ENCODE peak calls at places on chromosome 4, in four cellular contexts. One of them, this sample, is unnamed.

GRCh38 chr4:120218981-120219380 is 152.3 kb upstream of the MAD2L1 start:
- DNase-seq in fibroblast of lung: no peak
- DNase-seq in cardiac muscle cell: no peak
- DNase-seq in GM23338: no peak
- DNase-seq in this sample: no peak

GRCh38 chr4:185709802-185710486 is 102.0 kb downstream of the SORBS2 start:
- DNase-seq in cardiac muscle cell: no peak
- DNase-seq in GM23338: no peak
- DNase-seq in fibroblast of lung: peak; percentile 18
- DNase-seq in this sample: no peak

GRCh38 chr4:108794136-108794535 is 31.3 kb upstream of the ETNPPL start:
- DNase-seq in cardiac muscle cell: no peak
- DNase-seq in fibroblast of lung: no peak
- DNase-seq in GM23338: no peak
- DNase-seq in this sample: no peak

GRCh38 chr4:163350672-163351071 is 7.0 kb downstream of the NPY5R start:
- DNase-seq in cardiac muscle cell: no peak
- DNase-seq in fibroblast of lung: no peak
- DNase-seq in GM23338: no peak
- DNase-seq in this sample: no peak

GRCh38 chr4:113596396-113596795 is 165.1 kb downstream of the CAMK2D start:
- DNase-seq in GM23338: no peak
- DNase-seq in cardiac muscle cell: no peak
- DNase-seq in fibroblast of lung: no peak
- DNase-seq in this sample: no peak

GRCh38 chr4:168803727-168804126 is 206.3 kb downstream of the CBR4 start:
- DNase-seq in cardiac muscle cell: no peak
- DNase-seq in fibroblast of lung: peak; percentile 62
- DNase-seq in GM23338: peak; percentile 77
- DNase-seq in this sample: no peak

GRCh38 chr4:82652062-82652461 is 90.3 kb upstream of the TMEM150C start:
- DNase-seq in GM23338: no peak
- DNase-seq in fibroblast of lung: no peak
- DNase-seq in cardiac muscle cell: no peak
- DNase-seq in this sample: peak; percentile 2

GRCh38 chr4:40842318-40842717 is 92.6 kb downstream of the NSUN7 start:
- DNase-seq in GM23338: no peak
- DNase-seq in cardiac muscle cell: no peak
- DNase-seq in fibroblast of lung: peak; percentile 42
- DNase-seq in this sample: no peak

GRCh38 chr4:37389967-37390580 is 145.5 kb downstream of the NWD2 start:
- DNase-seq in GM23338: peak; percentile 78
- DNase-seq in cardiac muscle cell: peak; percentile 69
- DNase-seq in fibroblast of lung: peak; percentile 57
- DNase-seq in this sample: peak; percentile 64

GRCh38 chr4:102694791-102695190 is 66.0 kb downstream of the MANBA start:
- DNase-seq in cardiac muscle cell: no peak
- DNase-seq in GM23338: no peak
- DNase-seq in fibroblast of lung: no peak
- DNase-seq in this sample: no peak

GRCh38 chr4:110527156-110527555 is 51.2 kb downstream of the ENPEP start:
- DNase-seq in cardiac muscle cell: no peak
- DNase-seq in fibroblast of lung: no peak
- DNase-seq in GM23338: no peak
- DNase-seq in this sample: no peak

GRCh38 chr4:37865450-37865849 is 25.4 kb upstream of the TBC1D1 start:
- DNase-seq in cardiac muscle cell: no peak
- DNase-seq in fibroblast of lung: no peak
- DNase-seq in GM23338: no peak
- DNase-seq in this sample: no peak

GRCh38 chr4:56050584-56050983 is 101.8 kb downstream of the CEP135 start:
- DNase-seq in cardiac muscle cell: no peak
- DNase-seq in GM23338: no peak
- DNase-seq in fibroblast of lung: no peak
- DNase-seq in this sample: no peak

GRCh38 chr4:176185068-176185467 is 10.3 kb downstream of the SPATA4 start:
- DNase-seq in GM23338: no peak
- DNase-seq in cardiac muscle cell: no peak
- DNase-seq in fibroblast of lung: peak; percentile 97
- DNase-seq in this sample: no peak

GRCh38 chr4:2259036-2259540 is 2.8 kb downstream of the MXD4 start:
- DNase-seq in cardiac muscle cell: no peak
- DNase-seq in GM23338: no peak
- DNase-seq in fibroblast of lung: no peak
- DNase-seq in this sample: no peak

GRCh38 chr4:95193391-95194224 is 355.2 kb downstream of the UNC5C start:
- DNase-seq in fibroblast of lung: no peak
- DNase-seq in cardiac muscle cell: peak; percentile 73
- DNase-seq in GM23338: no peak
- DNase-seq in this sample: no peak

DNA sequence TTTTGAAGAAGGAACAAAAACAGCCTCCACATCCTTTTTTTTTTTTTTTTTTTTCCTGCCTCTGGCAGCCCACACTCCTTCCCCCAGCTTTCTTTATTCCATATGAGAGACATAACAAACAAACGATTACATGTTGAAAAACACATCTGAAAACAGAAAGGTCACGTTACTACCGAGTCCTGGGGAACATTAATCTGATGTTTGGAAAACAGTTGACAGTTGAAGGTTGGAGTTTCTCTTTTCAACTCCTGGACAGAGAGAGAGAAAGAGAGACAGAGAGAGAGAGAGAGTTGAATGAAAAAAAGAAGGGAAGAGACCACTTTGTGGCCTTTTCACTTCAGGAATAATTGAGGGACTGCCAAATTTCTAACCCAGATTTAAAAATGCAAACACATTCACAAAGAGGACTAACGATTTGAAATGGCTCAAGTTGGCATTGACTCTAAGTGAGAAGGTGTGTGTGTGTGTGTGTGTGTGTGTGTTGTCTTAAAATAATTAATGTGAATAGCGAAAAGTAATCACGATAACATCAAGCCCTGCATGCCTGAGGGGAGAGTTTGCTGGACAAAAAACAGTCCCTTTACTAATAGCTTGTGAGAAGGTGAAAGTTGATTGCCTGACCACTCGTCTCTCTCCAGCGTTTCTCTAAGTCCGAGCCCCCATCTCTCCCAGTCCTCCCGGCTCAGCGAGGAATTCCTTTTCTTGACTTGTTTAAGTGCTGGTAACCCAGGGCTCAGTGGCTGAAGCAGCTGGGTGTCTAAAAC is 67.3 kb downstream of the FBXO8 start:
- DNase-seq in cardiac muscle cell: peak; percentile 67
- DNase-seq in fibroblast of lung: peak; percentile 12
- DNase-seq in GM23338: peak; percentile 65
- DNase-seq in this sample: no peak
- H3K27ac ChIP-seq in cardiac muscle cell: no peak overlapping the region
- H3K27ac ChIP-seq in fibroblast of lung: no peak overlapping the region
- H3K27ac ChIP-seq in GM23338: no peak overlapping the region
- H3K27ac ChIP-seq in this sample: no peak overlapping the region

DNA sequence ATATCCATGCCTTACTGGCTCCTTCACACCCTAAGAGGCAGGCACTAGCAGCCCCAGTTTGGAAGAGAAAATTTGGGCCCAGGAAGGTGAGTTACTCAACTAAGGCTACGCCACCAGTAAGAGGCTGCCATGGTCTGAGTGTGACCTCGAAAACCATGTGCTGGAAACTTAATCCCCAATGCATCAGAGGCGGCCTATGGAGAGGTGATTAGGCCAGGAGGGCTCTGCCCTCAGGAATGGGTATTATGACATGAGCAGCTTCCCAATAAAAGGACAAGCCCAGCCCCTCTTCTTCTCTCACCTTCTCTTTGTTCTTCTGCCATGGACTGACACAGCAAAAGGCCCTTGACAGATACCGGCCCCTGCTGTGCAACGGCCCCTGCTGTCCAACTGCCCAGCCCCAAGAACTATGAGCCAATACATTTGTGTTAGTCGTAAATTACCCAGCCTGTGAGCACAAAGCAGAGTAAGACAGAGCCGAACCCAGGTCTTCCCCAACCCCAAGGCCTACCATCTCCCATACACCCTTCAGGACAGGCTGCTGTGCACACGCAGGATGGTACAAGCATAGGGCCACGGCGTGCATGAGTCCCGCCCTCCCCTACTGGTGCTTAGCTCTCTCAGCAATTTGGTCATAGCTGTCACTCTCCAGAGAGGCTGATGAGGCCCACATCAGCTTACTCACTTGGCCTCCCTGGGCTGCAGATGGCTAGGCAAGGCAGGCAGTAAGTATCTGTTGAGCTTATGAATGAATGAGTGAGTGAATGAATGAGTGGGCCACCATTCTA is 14.2 kb downstream of the WDR1 start:
- DNase-seq in GM23338: no peak
- DNase-seq in cardiac muscle cell: no peak
- DNase-seq in fibroblast of lung: no peak
- DNase-seq in this sample: no peak
- H3K4me1 ChIP-seq in GM23338: peaks cover 11% of the 10 kb centered on the region
- H3K4me1 ChIP-seq in cardiac muscle cell: peaks cover 79% of the 10 kb centered on the region
- H3K4me1 ChIP-seq in fibroblast of lung: peaks cover 43% of the 10 kb centered on the region
- H3K4me1 ChIP-seq in this sample: no peaks in the 10 kb centered on the region

GRCh38 chr4:148151797-148152196 is 290.4 kb downstream of the NR3C2 start:
- DNase-seq in cardiac muscle cell: no peak
- DNase-seq in GM23338: no peak
- DNase-seq in fibroblast of lung: no peak
- DNase-seq in this sample: no peak

GRCh38 chr4:148154769-148155168 is 287.4 kb downstream of the NR3C2 start:
- DNase-seq in GM23338: no peak
- DNase-seq in fibroblast of lung: no peak
- DNase-seq in cardiac muscle cell: no peak
- DNase-seq in this sample: no peak

GRCh38 chr4:148152868-148153630 is 289.2 kb downstream of the NR3C2 start:
- DNase-seq in GM23338: no peak
- DNase-seq in fibroblast of lung: no peak
- DNase-seq in cardiac muscle cell: no peak
- DNase-seq in this sample: no peak
- TF ChIP-seq CTCF in GM23338: no peak
- TF ChIP-seq CTCF in fibroblast of lung: no peak
- TF ChIP-seq CTCF in cardiac muscle cell: no peak
- TF ChIP-seq CTCF in this sample: peak; percentile 29

GRCh38 chr4:184428787-184429186 is 45.6 kb downstream of the IRF2 start:
- DNase-seq in GM23338: no peak
- DNase-seq in cardiac muscle cell: no peak
- DNase-seq in fibroblast of lung: no peak
- DNase-seq in this sample: no peak
- H3K27ac ChIP-seq in GM23338: no peak overlapping the region
- H3K27ac ChIP-seq in cardiac muscle cell: no peak overlapping the region
- H3K27ac ChIP-seq in fibroblast of lung: no peak overlapping the region
- H3K27ac ChIP-seq in this sample: no peak overlapping the region

DNA sequence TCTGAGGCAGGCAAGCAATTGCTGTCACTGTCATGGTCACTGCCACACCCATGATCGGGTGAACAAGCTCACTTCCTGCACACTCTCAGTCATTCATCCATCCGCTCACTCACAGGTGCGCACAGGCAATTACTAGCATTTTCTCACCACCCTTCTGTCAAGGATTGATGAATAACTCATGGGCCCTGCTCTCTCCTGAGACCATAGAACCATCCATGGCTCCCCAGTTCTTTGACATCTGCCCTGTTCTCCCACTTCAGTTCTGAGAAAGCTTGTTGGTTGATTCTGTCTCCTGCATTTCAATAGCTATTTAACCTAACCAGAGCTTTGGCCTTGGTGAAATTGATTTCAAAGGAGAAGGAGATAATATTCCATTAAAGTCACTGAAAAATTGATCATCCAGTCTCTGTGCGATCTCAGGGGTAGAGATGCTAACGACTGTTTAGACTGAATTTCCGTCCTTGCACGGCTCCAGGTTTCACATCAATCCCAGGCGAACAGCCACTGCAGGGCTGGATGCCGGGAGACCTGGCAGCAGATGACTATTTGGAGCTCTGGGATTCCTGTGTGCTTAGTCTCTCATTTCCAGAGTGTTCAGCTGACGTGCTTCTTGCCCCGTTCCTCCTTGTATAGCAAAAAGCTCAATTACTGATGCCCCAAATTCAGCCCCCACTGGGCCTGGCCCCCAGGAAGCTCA is 36.8 kb upstream of the ADRA2C start:
- DNase-seq in GM23338: no peak
- DNase-seq in cardiac muscle cell: no peak
- DNase-seq in fibroblast of lung: no peak
- DNase-seq in this sample: no peak
- H3K4me1 ChIP-seq in GM23338: peaks cover 20% of the 10 kb centered on the region
- H3K4me1 ChIP-seq in cardiac muscle cell: peaks cover 3% of the 10 kb centered on the region
- H3K4me1 ChIP-seq in fibroblast of lung: no peaks in the 10 kb centered on the region
- H3K4me1 ChIP-seq in this sample: peaks cover 18% of the 10 kb centered on the region

GRCh38 chr4:22515145-22515887 is 550 bp downstream of the ADGRA3 start:
- DNase-seq in cardiac muscle cell: peak; percentile 83
- DNase-seq in fibroblast of lung: peak; percentile 81
- DNase-seq in GM23338: peak; percentile 81
- DNase-seq in this sample: peak; percentile 87
- TF ChIP-seq CTCF in cardiac muscle cell: peak; percentile 25
- TF ChIP-seq CTCF in fibroblast of lung: no peak
- TF ChIP-seq CTCF in GM23338: no peak
- TF ChIP-seq CTCF in this sample: no peak

DNA sequence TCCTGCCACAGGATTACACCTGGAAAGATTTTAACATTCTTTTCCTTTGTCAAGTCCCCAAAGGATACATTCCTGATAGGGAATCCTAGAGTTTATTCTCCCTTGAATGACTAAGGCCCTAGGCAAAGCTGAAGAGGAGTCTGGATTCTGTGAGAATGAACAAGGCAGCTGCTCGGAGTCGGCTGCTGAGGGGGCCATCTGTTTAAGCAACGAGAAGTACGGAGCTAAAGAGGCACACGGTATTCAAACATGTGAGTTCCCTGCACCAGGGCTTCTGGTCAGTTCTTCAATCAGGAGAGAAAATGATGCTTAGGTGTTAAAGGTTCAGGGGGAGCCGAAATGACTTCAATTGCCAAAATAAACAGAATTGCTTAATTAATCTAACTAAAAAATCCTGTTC is 97.6 kb downstream of the MGST2 start:
- DNase-seq in cardiac muscle cell: no peak
- DNase-seq in fibroblast of lung: no peak
- DNase-seq in GM23338: peak; percentile 43
- DNase-seq in this sample: no peak
- H3K27ac ChIP-seq in cardiac muscle cell: peak overlapping the region; percentile 90
- H3K27ac ChIP-seq in fibroblast of lung: no peak overlapping the region
- H3K27ac ChIP-seq in GM23338: no peak overlapping the region
- H3K27ac ChIP-seq in this sample: peak overlapping the region; percentile 20

DNA sequence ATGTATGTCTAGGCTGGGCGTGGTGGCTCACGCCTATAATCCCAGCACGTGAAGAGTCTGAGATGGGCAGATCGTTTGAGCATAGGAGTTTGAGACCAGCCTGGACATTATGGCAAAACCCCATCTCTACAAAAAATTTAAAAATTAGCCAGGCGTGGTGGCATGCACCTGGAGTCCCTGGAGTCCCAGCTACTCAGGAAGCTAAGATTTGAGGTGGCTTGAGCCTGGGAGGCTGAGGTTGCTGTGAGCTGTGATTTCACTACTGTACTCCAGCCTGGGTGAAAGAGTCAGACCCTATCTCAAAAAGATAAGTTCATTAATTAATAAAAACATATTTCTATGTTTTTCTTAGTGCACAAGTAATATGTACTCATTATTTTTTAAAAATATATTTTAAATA is 238.1 kb downstream of the ARHGAP24 start:
- DNase-seq in fibroblast of lung: no peak
- DNase-seq in cardiac muscle cell: no peak
- DNase-seq in GM23338: no peak
- DNase-seq in this sample: no peak
- H3K4me1 ChIP-seq in fibroblast of lung: no peaks in the 10 kb centered on the region
- H3K4me1 ChIP-seq in cardiac muscle cell: peaks cover 5% of the 10 kb centered on the region
- H3K4me1 ChIP-seq in GM23338: no peaks in the 10 kb centered on the region
- H3K4me1 ChIP-seq in this sample: peaks cover 16% of the 10 kb centered on the region